ENCODE peak calls at places on chromosomes 4 and X, in nine cellular contexts. One of them, this sample, is unnamed.

GRCh38 chrX:153873282-153874090 is 12.5 kb downstream of the L1CAM start:
- DNase-seq in hypothalamus: no peak
- DNase-seq in Peyer's patch: no peak
- DNase-seq in esophagus squamous epithelium: no peak
- DNase-seq in mesenchymal stem cell: no peak
- DNase-seq in colonic mucosa: no peak
- DNase-seq in heart left ventricle: no peak
- DNase-seq in NCI-H1092: no peak
- DNase-seq in mucosa of descending colon: no peak
- DNase-seq in this sample: no peak

GRCh38 chr4:7967501-7968261 is 28.0 kb upstream of the AFAP1 start:
- DNase-seq in hypothalamus: no peak
- DNase-seq in Peyer's patch: no peak
- DNase-seq in esophagus squamous epithelium: no peak
- DNase-seq in mesenchymal stem cell: peak; percentile 67
- DNase-seq in colonic mucosa: peak; percentile 68
- DNase-seq in heart left ventricle: peak; percentile 70
- DNase-seq in NCI-H1092: no peak
- DNase-seq in mucosa of descending colon: no peak
- DNase-seq in this sample: no peak

GRCh38 chr4:16692493-16692892 is 206.0 kb downstream of the LDB2 start:
- DNase-seq in hypothalamus: no peak
- DNase-seq in Peyer's patch: no peak
- DNase-seq in esophagus squamous epithelium: no peak
- DNase-seq in mesenchymal stem cell: no peak
- DNase-seq in colonic mucosa: no peak
- DNase-seq in heart left ventricle: no peak
- DNase-seq in NCI-H1092: no peak
- DNase-seq in mucosa of descending colon: no peak
- DNase-seq in this sample: no peak

GRCh38 chr4:4837921-4838601 is 21.4 kb upstream of the MSX1 start:
- DNase-seq in hypothalamus: no peak
- DNase-seq in Peyer's patch: no peak
- DNase-seq in esophagus squamous epithelium: no peak
- DNase-seq in mesenchymal stem cell: no peak
- DNase-seq in colonic mucosa: no peak
- DNase-seq in heart left ventricle: no peak
- DNase-seq in NCI-H1092: no peak
- DNase-seq in mucosa of descending colon: no peak
- DNase-seq in this sample: no peak

GRCh38 chr4:53010320-53010719 is 148.2 kb downstream of the RASL11B start:
- DNase-seq in hypothalamus: no peak
- DNase-seq in Peyer's patch: peak; percentile 51
- DNase-seq in esophagus squamous epithelium: no peak
- DNase-seq in mesenchymal stem cell: peak; percentile 63
- DNase-seq in colonic mucosa: no peak
- DNase-seq in heart left ventricle: peak; percentile 54
- DNase-seq in NCI-H1092: no peak
- DNase-seq in mucosa of descending colon: no peak
- DNase-seq in this sample: no peak

GRCh38 chr4:54230479-54231418 is 1.7 kb downstream of the PDGFRA start:
- DNase-seq in hypothalamus: no peak
- DNase-seq in Peyer's patch: peak; percentile 55
- DNase-seq in esophagus squamous epithelium: no peak
- DNase-seq in mesenchymal stem cell: peak; percentile 47
- DNase-seq in colonic mucosa: peak; percentile 27
- DNase-seq in heart left ventricle: no peak
- DNase-seq in NCI-H1092: no peak
- DNase-seq in mucosa of descending colon: no peak
- DNase-seq in this sample: no peak

GRCh38 chrX:48902135-48902534 is 4.4 kb downstream of the PQBP1 start:
- DNase-seq in hypothalamus: no peak
- DNase-seq in Peyer's patch: no peak
- DNase-seq in esophagus squamous epithelium: no peak
- DNase-seq in mesenchymal stem cell: no peak
- DNase-seq in colonic mucosa: no peak
- DNase-seq in heart left ventricle: no peak
- DNase-seq in NCI-H1092: no peak
- DNase-seq in mucosa of descending colon: no peak
- DNase-seq in this sample: no peak

GRCh38 chr4:6989331-6989923 is 53.7 kb upstream of the TADA2B start:
- DNase-seq in hypothalamus: no peak
- DNase-seq in Peyer's patch: no peak
- DNase-seq in esophagus squamous epithelium: no peak
- DNase-seq in mesenchymal stem cell: no peak
- DNase-seq in colonic mucosa: no peak
- DNase-seq in heart left ventricle: no peak
- DNase-seq in NCI-H1092: no peak
- DNase-seq in mucosa of descending colon: no peak
- DNase-seq in this sample: no peak

GRCh38 chr4:168475745-168476144 is 4.5 kb downstream of the DDX60L start:
- DNase-seq in hypothalamus: no peak
- DNase-seq in Peyer's patch: no peak
- DNase-seq in esophagus squamous epithelium: no peak
- DNase-seq in mesenchymal stem cell: no peak
- DNase-seq in colonic mucosa: no peak
- DNase-seq in heart left ventricle: no peak
- DNase-seq in NCI-H1092: no peak
- DNase-seq in mucosa of descending colon: no peak
- DNase-seq in this sample: no peak

GRCh38 chrX:148691456-148691855 is 191.0 kb downstream of the AFF2 start:
- DNase-seq in hypothalamus: no peak
- DNase-seq in Peyer's patch: no peak
- DNase-seq in esophagus squamous epithelium: no peak
- DNase-seq in mesenchymal stem cell: no peak
- DNase-seq in colonic mucosa: no peak
- DNase-seq in heart left ventricle: no peak
- DNase-seq in NCI-H1092: no peak
- DNase-seq in mucosa of descending colon: no peak
- DNase-seq in this sample: no peak

GRCh38 chr4:2930821-2931764 is 32.1 kb downstream of the NOP14 start:
- DNase-seq in hypothalamus: no peak
- DNase-seq in Peyer's patch: peak; percentile 47
- DNase-seq in esophagus squamous epithelium: no peak
- DNase-seq in mesenchymal stem cell: no peak
- DNase-seq in colonic mucosa: peak; percentile 53
- DNase-seq in heart left ventricle: no peak
- DNase-seq in NCI-H1092: no peak
- DNase-seq in mucosa of descending colon: peak; percentile 40
- DNase-seq in this sample: no peak

GRCh38 chrX:11629593-11630211 is 36.0 kb downstream of the ARHGAP6 start:
- DNase-seq in hypothalamus: no peak
- DNase-seq in Peyer's patch: no peak
- DNase-seq in esophagus squamous epithelium: no peak
- DNase-seq in mesenchymal stem cell: peak; percentile 70
- DNase-seq in colonic mucosa: no peak
- DNase-seq in heart left ventricle: peak; percentile 38
- DNase-seq in NCI-H1092: no peak
- DNase-seq in mucosa of descending colon: no peak
- DNase-seq in this sample: no peak

GRCh38 chr4:177175473-177175872 is 134.2 kb upstream of the NEIL3 start:
- DNase-seq in hypothalamus: no peak
- DNase-seq in Peyer's patch: no peak
- DNase-seq in esophagus squamous epithelium: no peak
- DNase-seq in mesenchymal stem cell: no peak
- DNase-seq in colonic mucosa: no peak
- DNase-seq in heart left ventricle: no peak
- DNase-seq in NCI-H1092: no peak
- DNase-seq in mucosa of descending colon: no peak
- DNase-seq in this sample: no peak

This sample was measured in stimulated activated CD8-positive, alpha-beta memory T cell treated with anti-CD3 and anti-CD28 coated beads, Interleukin-15, amount 100 ng/mL, for 1 hour.